ENCODE peak calls at places on chromosomes 2 and 18, in ten cellular contexts. A is upper lobe of right lung, Q is SJSA1, G is thoracic aorta, M is Caco-2, D is AG04450, T is GM23248, K is kidney, I is right cardiac atrium, L is A549. O is an unnamed sample.
A peak's percentile ranks its signal among the peaks of the same experiment; 100 is the strongest.

GRCh38 chr2:101330253-101330921 is 21.9 kb upstream of the RNF149 start:
- DNase-seq in Q (no peak), M (peak; percentile 56), K (peak; percentile 85), T (no peak), G (no peak), I (peak; percentile 63), L (no peak), A (no peak), D (no peak), O (peak; percentile 37)

GRCh38 chr18:49892148-49892924 is 79.0 kb upstream of the ACAA2 start:
- DNase-seq in K (no peak), D (no peak), T (no peak), M (no peak), I (no peak), Q (no peak), G (no peak), L (no peak), A (peak; percentile 22), O (no peak)

GRCh38 chr2:192578780-192579179 is 384.0 kb upstream of the TMEFF2 start:
- DNase-seq in L (no peak), T (no peak), I (no peak), G (no peak), Q (no peak), K (no peak), D (no peak), A (no peak), M (peak; percentile 48), O (no peak)

GRCh38 chr2:128309341-128310093 is 9.2 kb downstream of the HS6ST1 start:
- DNase-seq in G (no peak), Q (no peak), K (peak; percentile 81), I (peak; percentile 33), D (peak; percentile 74), A (peak; percentile 68), T (no peak), L (no peak), M (peak; percentile 46), O (no peak)

GRCh38 chr2:152505495-152505906 is 170.5 kb downstream of the FMNL2 start:
- DNase-seq in M (no peak), Q (no peak), L (peak; percentile 88), I (peak; percentile 59), G (no peak), A (peak; percentile 73), T (peak; percentile 60), D (no peak), K (no peak), O (no peak)

GRCh38 chr2:11398710-11399109 is 54.3 kb upstream of the ROCK2 start:
- DNase-seq in T (no peak), Q (no peak), D (no peak), M (no peak), L (no peak), K (no peak), G (no peak), A (peak; percentile 87), I (peak; percentile 47), O (no peak)

GRCh38 chr2:54595999-54596903 is 127.2 kb upstream of the EML6 start:
- DNase-seq in T (no peak), L (no peak), A (no peak), Q (no peak), G (no peak), M (no peak), I (peak; percentile 70), D (no peak), K (no peak), O (no peak)

GRCh38 chr2:26450031-26450635 is 27.8 kb downstream of the OTOF start:
- DNase-seq in T (no peak), L (no peak), D (no peak), Q (no peak), A (no peak), K (no peak), I (no peak), G (no peak), M (no peak), O (no peak)

GRCh38 chr2:101238930-101239759 is 13.5 kb upstream of the CNOT11 start:
- DNase-seq in G (no peak), K (no peak), I (no peak), A (no peak), T (no peak), L (peak; percentile 90), D (no peak), M (peak; percentile 88), Q (no peak), O (no peak)

GRCh38 chr2:41647468-41648042 is 400.3 kb upstream of the PKDCC start:
- DNase-seq in K (no peak), Q (no peak), T (no peak), A (no peak), M (no peak), I (no peak), G (no peak), L (no peak), D (no peak), O (no peak)

GRCh38 chr18:58493516-58494253 is 135.2 kb downstream of the ALPK2 start:
- DNase-seq in L (peak; percentile 75), G (peak; percentile 13), K (peak; percentile 82), T (peak; percentile 91), D (peak; percentile 66), A (peak; percentile 78), Q (peak; percentile 69), M (peak; percentile 64), I (peak; percentile 68), O (peak; percentile 61)

GRCh38 chr18:50441518-50441917 is 66.7 kb downstream of the SKA1 start:
- DNase-seq in Q (no peak), M (no peak), K (no peak), G (no peak), D (no peak), T (peak; percentile 16), A (no peak), I (no peak), L (no peak), O (no peak)

GRCh38 chr18:40215981-40216380 is 1739.1 kb upstream of the PIK3C3 start:
- DNase-seq in M (no peak), I (no peak), A (no peak), L (peak; percentile 1), G (no peak), Q (no peak), D (no peak), T (no peak), K (no peak), O (no peak)

GRCh38 chr2:19299032-19299431 is 59.4 kb downstream of the OSR1 start:
- DNase-seq in L (peak; percentile 31), Q (no peak), A (no peak), D (no peak), G (no peak), I (no peak), M (no peak), K (no peak), T (no peak), O (no peak)

GRCh38 chr2:10344105-10345066 is 41.7 kb downstream of the HPCAL1 start:
- DNase-seq in M (no peak), K (peak; percentile 57), T (peak; percentile 26), I (no peak), A (no peak), D (no peak), L (no peak), G (no peak), Q (no peak), O (no peak)

GRCh38 chr2:101047075-101047766 is 45.1 kb downstream of the RPL31 start:
- DNase-seq in Q (no peak), K (peak; percentile 83), G (no peak), I (no peak), T (peak; percentile 14), L (peak; percentile 42), M (no peak), A (no peak), D (no peak), O (no peak)

DNA sequence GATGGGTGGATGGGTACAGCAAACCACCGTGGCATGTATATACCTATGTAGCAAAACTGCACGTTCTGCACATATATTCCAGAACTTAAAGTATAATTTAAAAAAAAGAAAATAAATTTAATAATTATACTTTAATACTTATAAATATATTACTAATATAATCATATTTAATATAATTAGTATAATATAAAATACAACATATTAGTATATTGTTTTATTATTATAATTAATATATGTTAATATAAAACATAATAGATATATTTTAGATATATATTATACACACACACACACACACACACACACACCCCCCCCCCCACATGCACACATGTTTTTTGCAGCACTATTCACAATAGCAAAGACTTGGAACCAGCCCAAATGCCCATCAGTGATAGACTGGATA is 29.8 kb downstream of the RPIA start:
- DNase-seq in T (no peak), L (no peak), Q (no peak), K (no peak), I (no peak), A (no peak), M (no peak), G (no peak), D (no peak), O (no peak)
- H3K9me3 ChIP-seq in T (no peaks in the 10 kb centered on the region), L (no peaks in the 10 kb centered on the region), Q (no peaks in the 10 kb centered on the region), K (no peaks in the 10 kb centered on the region), I (no peaks in the 10 kb centered on the region), A (no peaks in the 10 kb centered on the region), M (no peaks in the 10 kb centered on the region), G (no peaks in the 10 kb centered on the region), D (no peaks in the 10 kb centered on the region), O (no peaks in the 10 kb centered on the region)

DNA sequence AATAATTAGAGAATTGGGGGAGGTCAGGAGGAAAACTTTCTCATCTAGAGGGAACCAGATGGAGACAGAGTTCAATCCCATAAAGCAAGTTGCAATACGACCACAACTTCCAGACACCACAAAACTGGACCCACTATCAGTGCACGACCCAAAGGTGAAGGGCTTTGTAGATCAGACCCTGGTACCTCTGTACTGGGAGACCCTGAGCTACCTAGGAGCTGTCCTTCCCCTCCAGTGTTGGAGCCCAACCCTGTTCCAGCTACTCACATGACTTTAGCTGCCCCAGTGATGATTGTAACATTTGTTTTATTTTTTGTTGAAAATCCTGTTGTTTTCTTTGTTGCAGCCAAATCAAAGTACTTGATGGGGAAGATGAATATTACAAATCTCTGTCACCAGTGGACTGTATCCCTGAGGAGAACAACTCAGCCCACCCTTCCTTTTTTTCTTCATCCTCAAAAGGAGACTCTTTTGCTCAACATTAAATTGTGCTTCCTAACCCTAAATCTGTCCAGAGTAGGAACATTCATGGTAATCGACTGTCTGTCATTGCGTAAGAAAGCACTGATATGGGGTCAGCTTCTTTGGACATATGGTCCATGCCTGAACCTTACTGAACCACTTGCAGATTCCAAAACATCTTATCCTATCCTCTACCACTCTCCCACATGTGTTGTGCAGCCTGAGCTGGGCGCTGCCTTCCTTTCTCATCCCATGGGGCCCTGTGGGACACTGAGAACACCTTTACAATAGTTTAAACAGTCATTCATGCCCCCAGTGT is 62.3 kb upstream of the SP5 start:
- DNase-seq in M (no peak), L (no peak), A (no peak), G (no peak), D (no peak), K (no peak), Q (no peak), I (no peak), T (no peak), O (no peak)
- H3K9me3 ChIP-seq in M (no peaks in the 10 kb centered on the region), L (no peaks in the 10 kb centered on the region), A (no peaks in the 10 kb centered on the region), G (no peaks in the 10 kb centered on the region), D (no peaks in the 10 kb centered on the region), K (no peaks in the 10 kb centered on the region), Q (no peaks in the 10 kb centered on the region), I (no peaks in the 10 kb centered on the region), T (no peaks in the 10 kb centered on the region), O (no peaks in the 10 kb centered on the region)

GRCh38 chr18:75966431-75966830 is 528.6 kb downstream of the ZNF516 start:
- DNase-seq in I (no peak), Q (no peak), D (no peak), A (no peak), G (no peak), T (no peak), M (no peak), L (no peak), K (no peak), O (no peak)
- H3K9me3 ChIP-seq in I (no peaks in the 10 kb centered on the region), Q (no peaks in the 10 kb centered on the region), D (peaks cover 19% of the 10 kb centered on the region), A (no peaks in the 10 kb centered on the region), G (no peaks in the 10 kb centered on the region), T (no peaks in the 10 kb centered on the region), M (no peaks in the 10 kb centered on the region), L (no peaks in the 10 kb centered on the region), K (no peaks in the 10 kb centered on the region), O (no peaks in the 10 kb centered on the region)

GRCh38 chr2:89781962-89782361 is 1090.5 kb downstream of the RPIA start:
- DNase-seq in Q (no peak), T (no peak), L (no peak), D (no peak), M (no peak), K (no peak), I (no peak), A (no peak), G (no peak), O (no peak)
- H3K9me3 ChIP-seq in Q (peaks cover 32% of the 10 kb centered on the region), T (peaks cover 16% of the 10 kb centered on the region), L (peaks cover 40% of the 10 kb centered on the region), D (peaks cover 33% of the 10 kb centered on the region), M (peaks cover 19% of the 10 kb centered on the region), K (peaks cover 37% of the 10 kb centered on the region), I (no peaks in the 10 kb centered on the region), A (peaks cover 65% of the 10 kb centered on the region), G (peaks cover 9% of the 10 kb centered on the region), O (peaks cover 9% of the 10 kb centered on the region)

O was measured in CD4-positive, alpha-beta memory T cell.